ENCODE peak calls at places on chromosomes 16 and 17, in four cellular contexts. P is NCI-H748 treated with DMSO at 0.1 percent for 48 hours; Z is stimulated activated naive B cell treated with anti-CD40 and anti-IgM and Interleukin-4, amounts not matched to agents 10 μg/mL and 1 μg/mL and 100 μg/mL, for 72 hours; W is activated T-cell treated with anti-CD3 and anti-CD28 coated beads for 1 hour. J is an unnamed sample.
A peak's percentile ranks its signal among the peaks of the same experiment; 100 is the strongest.

GRCh38 chr17:67517335-67517734 is 140.3 kb downstream of the PITPNC1 start:
- DNase-seq in P (no peak), Z (no peak), W (no peak), J (no peak)

GRCh38 chr17:32310927-32311568 is 30.9 kb downstream of the C17orf75 start:
- DNase-seq in P (no peak), Z (no peak), W (no peak), J (peak; percentile 22)

GRCh38 chr16:1871974-1872635 is at the start of gene MEIOB:
- DNase-seq in P (no peak), Z (peak; percentile 18), W (peak; percentile 17), J (peak; percentile 83)

GRCh38 chr17:40415390-40415789 is 2.3 kb downstream of the TOP2A start:
- DNase-seq in P (peak; percentile 13), Z (no peak), W (no peak), J (no peak)

GRCh38 chr16:10333321-10334032 is 52.4 kb upstream of the ATF7IP2 start:
- DNase-seq in P (no peak), Z (no peak), W (no peak), J (no peak)

GRCh38 chr17:64628641-64629040 is 33.5 kb downstream of the SMURF2 start:
- DNase-seq in P (no peak), Z (no peak), W (no peak), J (no peak)

GRCh38 chr17:29622337-29623282 is at the start of gene CORO6:
- DNase-seq in P (peak; percentile 35), Z (peak; percentile 35), W (peak; percentile 63), J (peak; percentile 75)

GRCh38 chr17:45227101-45227591 is 5.5 kb downstream of the FMNL1 start:
- DNase-seq in P (no peak), Z (peak; percentile 78), W (no peak), J (no peak)

GRCh38 chr16:81618661-81619060 is 160.4 kb upstream of the PLCG2 start:
- DNase-seq in P (no peak), Z (no peak), W (no peak), J (no peak)

GRCh38 chr16:82061861-82062525 is 26.9 kb downstream of the HSD17B2 start:
- DNase-seq in P (peak; percentile 10), Z (no peak), W (no peak), J (no peak)

GRCh38 chr16:49857423-49858181 is 1.7 kb upstream of the ZNF423 start:
- DNase-seq in P (peak; percentile 24), Z (no peak), W (peak; percentile 22), J (peak; percentile 68)

GRCh38 chr17:65401581-65401980 is 159.9 kb downstream of the AXIN2 start:
- DNase-seq in P (no peak), Z (no peak), W (no peak), J (no peak)

GRCh38 chr17:76027159-76027839 is at the start of gene EVPL:
- DNase-seq in P (no peak), Z (no peak), W (no peak), J (no peak)

GRCh38 chr17:17780941-17781590 is 55.7 kb downstream of the SREBF1 start:
- DNase-seq in P (peak; percentile 16), Z (no peak), W (no peak), J (no peak)

GRCh38 chr16:53220585-53220984 is 165.8 kb downstream of the CHD9 start:
- DNase-seq in P (no peak), Z (no peak), W (no peak), J (peak; percentile 13)

GRCh38 chr16:23227529-23227928 is 45.0 kb downstream of the SCNN1G start:
- DNase-seq in P (no peak), Z (no peak), W (no peak), J (peak; percentile 20)

GRCh38 chr17:2192367-2193028 is 111.1 kb downstream of the SMG6 start:
- DNase-seq in P (no peak), Z (peak; percentile 16), W (peak; percentile 44), J (peak; percentile 41)

GRCh38 chr16:11629071-11630030 is 38.9 kb upstream of the SNN start:
- DNase-seq in P (no peak), Z (peak; percentile 33), W (no peak), J (no peak)

GRCh38 chr17:69943058-69943457 is 132.0 kb upstream of the KCNJ16 start:
- DNase-seq in P (no peak), Z (no peak), W (no peak), J (no peak)

GRCh38 chr17:40556884-40557414 is 8.3 kb downstream of the CCR7 start:
- DNase-seq in P (no peak), Z (no peak), W (no peak), J (peak; percentile 70)

GRCh38 chr17:68133370-68134045 is 98.0 kb downstream of the KPNA2 start:
- DNase-seq in P (no peak), Z (no peak), W (no peak), J (no peak)

GRCh38 chr16:68760671-68761275 is 23.7 kb downstream of the CDH1 start:
- DNase-seq in P (no peak), Z (peak; percentile 47), W (no peak), J (no peak)

GRCh38 chr17:14704121-14704520 is 403.2 kb downstream of the HS3ST3B1 start:
- DNase-seq in P (no peak), Z (no peak), W (no peak), J (no peak)

GRCh38 chr17:61317779-61318178 is 81.9 kb upstream of the TBX2 start:
- DNase-seq in P (no peak), Z (no peak), W (no peak), J (peak; percentile 39)

GRCh38 chr17:72609501-72609900 is 483.0 kb downstream of the SLC39A11 start:
- DNase-seq in P (no peak), Z (no peak), W (no peak), J (no peak)

GRCh38 chr16:57444711-57445110 is 2.5 kb downstream of the CIAPIN1 start:
- DNase-seq in P (no peak), Z (no peak), W (no peak), J (no peak)

GRCh38 chr17:75459590-75460267 is 3.3 kb downstream of the TMEM94 start:
- DNase-seq in P (no peak), Z (no peak), W (no peak), J (no peak)

GRCh38 chr17:64262125-64262421 is 987 bp downstream of the TEX2 start:
- DNase-seq in P (no peak), Z (no peak), W (no peak), J (no peak)

GRCh38 chr16:35399133-35399532 is 1939.7 kb downstream of the TP53TG3F start:
- DNase-seq in P (no peak), Z (no peak), W (no peak), J (no peak)

GRCh38 chr17:44777394-44778348 is 18.9 kb downstream of the ADAM11 start:
- DNase-seq in P (no peak), Z (no peak), W (no peak), J (no peak)

GRCh38 chr17:62680541-62681052 is 53.1 kb downstream of the MRC2 start:
- DNase-seq in P (no peak), Z (no peak), W (no peak), J (peak; percentile 36)

GRCh38 chr17:72884066-72884465 is 208.4 kb downstream of the SLC39A11 start:
- DNase-seq in P (no peak), Z (no peak), W (no peak), J (no peak)

GRCh38 chr17:63247706-63248105 is 198.4 kb downstream of the CYB561 start:
- DNase-seq in P (no peak), Z (no peak), W (no peak), J (no peak)

GRCh38 chr17:8025176-8025911 is 13.5 kb upstream of the ALOX15B start:
- DNase-seq in P (no peak), Z (no peak), W (no peak), J (no peak)